ENCODE peak calls at places on chromosomes 5 and 9, in nine cellular contexts. R is prostate gland, M is GM13976, Q is colonic mucosa, I is hepatocyte, Y is neural crest cell, C is kidney, F is GM10248, J is D721Med. L is an unnamed sample.

GRCh38 chr9:3040761-3041160 is 196.9 kb upstream of the PUM3 start:
- DNase-seq in R (no peak), M (no peak), Q (no peak), I (no peak), Y (no peak), C (no peak), F (no peak), J (no peak), L (no peak)

GRCh38 chr5:169745441-169746146 is 108.5 kb downstream of the DOCK2 start:
- DNase-seq in R (no peak), M (no peak), Q (no peak), I (no peak), Y (no peak), C (no peak), F (no peak), J (no peak), L (no peak)

GRCh38 chr5:1763960-1764605 is 35.6 kb downstream of the MRPL36 start:
- DNase-seq in R (no peak), M (no peak), Q (no peak), I (no peak), Y (no peak), C (peak; percentile 64), F (no peak), J (no peak), L (peak; percentile 54)

GRCh38 chr5:119420173-119420572 is 32.1 kb upstream of the HSD17B4 start:
- DNase-seq in R (peak; percentile 49), M (no peak), Q (no peak), I (no peak), Y (no peak), C (no peak), F (no peak), J (no peak), L (no peak)

GRCh38 chr5:137034764-137035479 is 464.2 kb downstream of the SPOCK1 start:
- DNase-seq in R (no peak), M (no peak), Q (no peak), I (no peak), Y (no peak), C (no peak), F (no peak), J (no peak), L (no peak)

GRCh38 chr5:68460147-68460760 is 244.7 kb downstream of the PIK3R1 start:
- DNase-seq in R (peak; percentile 7), M (peak; percentile 38), Q (peak; percentile 68), I (peak; percentile 69), Y (peak; percentile 20), C (no peak), F (peak; percentile 35), J (no peak), L (no peak)

GRCh38 chr5:173296737-173297676 is 31.2 kb downstream of the STC2 start:
- DNase-seq in R (no peak), M (no peak), Q (no peak), I (no peak), Y (no peak), C (peak; percentile 59), F (no peak), J (no peak), L (no peak)

GRCh38 chr5:159759791-159760300 is 156.4 kb upstream of the ADRA1B start:
- DNase-seq in R (no peak), M (no peak), Q (no peak), I (no peak), Y (no peak), C (no peak), F (no peak), J (no peak), L (no peak)

GRCh38 chr9:38390851-38391250 is 1.7 kb upstream of the ALDH1B1 start:
- DNase-seq in R (no peak), M (no peak), Q (no peak), I (no peak), Y (no peak), C (no peak), F (no peak), J (no peak), L (no peak)

GRCh38 chr9:14309403-14309802 is 4.5 kb downstream of the NFIB start:
- DNase-seq in R (no peak), M (no peak), Q (no peak), I (no peak), Y (no peak), C (no peak), F (no peak), J (no peak), L (no peak)

GRCh38 chr5:60688980-60689379 is 11.0 kb downstream of the DEPDC1B start:
- DNase-seq in R (no peak), M (no peak), Q (no peak), I (no peak), Y (no peak), C (no peak), F (no peak), J (no peak), L (no peak)

GRCh38 chr5:60686164-60686563 is 13.8 kb downstream of the DEPDC1B start:
- DNase-seq in R (no peak), M (no peak), Q (no peak), I (no peak), Y (no peak), C (no peak), F (no peak), J (no peak), L (no peak)

GRCh38 chr5:60685028-60685427 is 14.9 kb downstream of the DEPDC1B start:
- DNase-seq in R (no peak), M (no peak), Q (no peak), I (no peak), Y (no peak), C (no peak), F (no peak), J (no peak), L (no peak)

GRCh38 chr5:60685700-60686099 is 14.3 kb downstream of the DEPDC1B start:
- DNase-seq in R (no peak), M (no peak), Q (no peak), I (no peak), Y (no peak), C (no peak), F (no peak), J (no peak), L (no peak)

DNA sequence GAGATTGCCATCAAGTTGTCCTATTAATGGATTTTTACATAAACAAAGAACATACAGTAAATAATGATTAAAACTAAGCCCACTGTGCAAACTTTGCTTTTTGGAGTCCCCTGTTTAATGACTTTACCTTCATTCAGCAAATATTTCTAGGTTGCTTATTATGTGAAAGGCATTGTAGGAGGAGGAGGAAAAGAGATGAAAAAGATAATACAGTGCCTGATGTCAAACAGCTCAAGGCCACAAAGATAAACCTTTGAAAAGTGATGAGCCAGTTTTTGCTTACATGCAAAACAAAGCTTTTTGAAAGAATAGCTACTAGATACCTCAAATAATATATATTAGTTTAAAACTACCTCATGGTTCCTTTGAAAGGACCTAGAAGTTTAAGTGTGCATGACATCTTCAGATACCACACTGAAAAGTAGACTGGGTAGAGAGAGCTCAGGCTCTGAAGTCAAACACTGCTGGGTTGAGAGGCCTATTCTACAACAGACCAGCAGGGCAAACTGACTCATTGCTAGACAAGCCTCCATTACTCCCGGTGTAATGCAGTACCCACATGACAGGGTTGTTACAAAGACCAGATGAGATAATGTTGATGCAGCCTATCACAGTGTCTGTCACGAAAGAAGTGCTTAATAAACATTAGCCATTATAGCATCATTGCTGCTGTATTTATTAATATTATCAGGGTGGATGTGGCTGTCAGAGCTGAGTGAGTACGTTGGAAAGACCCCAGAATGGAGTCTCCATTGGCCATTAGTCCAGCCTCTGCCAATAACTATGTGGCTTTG is 11.8 kb downstream of the DEPDC1B start:
- DNase-seq in R (no peak), M (peak; percentile 30), Q (no peak), I (peak; percentile 67), Y (no peak), C (no peak), F (peak; percentile 34), J (no peak), L (no peak)
- TF ChIP-seq CTCF in R (no peak), M (no peak), Q (peak; percentile 31), I (peak; percentile 15), Y (peak; percentile 56), C (peak; percentile 14), F (peak; percentile 19), J (no peak), L (peak; percentile 30)

DNA sequence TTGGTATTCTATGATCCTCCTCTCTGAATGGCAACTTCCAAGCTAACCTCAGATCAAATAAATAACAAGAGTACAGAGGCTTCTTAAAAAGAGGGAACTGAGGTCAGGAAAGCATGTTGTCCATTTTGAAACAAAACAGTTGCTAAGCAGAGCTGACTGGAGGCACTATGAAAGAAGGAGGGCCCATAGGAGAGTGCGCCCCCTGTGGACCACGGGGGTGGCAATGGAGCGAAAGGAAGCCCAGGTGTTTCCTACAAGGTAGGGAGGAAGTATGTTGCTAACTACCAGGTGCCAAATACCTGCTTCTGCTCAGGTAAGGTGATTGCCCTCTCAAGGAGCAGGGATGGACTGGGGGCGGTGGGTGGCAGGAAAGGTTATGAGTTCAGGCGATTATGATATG is 101.8 kb upstream of the MAST4 start:
- DNase-seq in R (no peak), M (no peak), Q (no peak), I (no peak), Y (no peak), C (no peak), F (peak; percentile 11), J (no peak), L (no peak)
- TF ChIP-seq CTCF in R (no peak), M (peak; percentile 17), Q (no peak), I (no peak), Y (peak; percentile 23), C (no peak), F (no peak), J (peak; percentile 10), L (no peak)

GRCh38 chr9:114193090-114193489 is 37.8 kb downstream of the COL27A1 start:
- DNase-seq in R (no peak), M (no peak), Q (no peak), I (no peak), Y (no peak), C (no peak), F (no peak), J (no peak), L (no peak)
- TF ChIP-seq CTCF in R (no peak), M (no peak), Q (no peak), I (no peak), Y (no peak), C (no peak), F (no peak), J (no peak), L (no peak)

DNA sequence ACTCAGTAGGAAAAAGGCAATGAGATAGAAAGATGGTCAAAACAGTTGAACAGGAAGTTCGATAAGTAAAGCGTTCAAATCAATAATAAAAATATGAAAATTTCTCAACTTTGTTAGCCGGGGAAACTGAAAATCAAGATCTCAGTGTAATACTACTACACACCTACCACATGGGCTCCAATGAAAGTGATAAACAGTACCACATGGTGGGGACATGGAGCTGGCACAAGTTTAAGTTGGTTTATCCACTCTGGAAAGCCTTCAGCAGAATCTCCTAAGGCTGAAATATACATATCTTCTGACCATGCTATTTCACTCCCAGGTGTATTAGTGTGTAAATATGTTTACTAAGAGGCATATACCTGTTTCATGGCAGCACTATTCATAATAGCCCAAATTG is 126.8 kb downstream of the NXNL2 start:
- DNase-seq in R (no peak), M (no peak), Q (no peak), I (no peak), Y (no peak), C (no peak), F (no peak), J (no peak), L (no peak)
- TF ChIP-seq CTCF in R (no peak), M (no peak), Q (no peak), I (no peak), Y (no peak), C (no peak), F (no peak), J (no peak), L (peak; percentile 31)